ENCODE peak calls at places on chromosomes 11 and 22, in four cellular contexts. V is GM20000; F is CD4-positive, alpha-beta T cell; G is SK-N-SH. M is an unnamed sample.

GRCh38 chr11:93700830-93701229 is 39.3 kb downstream of the CEP295 start:
- DNase-seq in G (no peak), F (no peak), V (no peak), M (no peak)

GRCh38 chr11:74681686-74682651 is 49.3 kb downstream of the CHRDL2 start:
- DNase-seq in G (no peak), F (no peak), V (no peak), M (no peak)

GRCh38 chr22:42928969-42929837 is 72.1 kb upstream of the ARFGAP3 start:
- DNase-seq in G (no peak), V (peak; percentile 36), F (no peak), M (no peak)

GRCh38 chr11:77421041-77421723 is 52.7 kb downstream of the PAK1 start:
- DNase-seq in F (no peak), G (no peak), V (no peak), M (no peak)

GRCh38 chr11:74055938-74056337 is 47.1 kb upstream of the UCP3 start:
- DNase-seq in V (no peak), F (no peak), G (no peak), M (no peak)

GRCh38 chr11:60750911-60751310 is 5.8 kb upstream of the MS4A15 start:
- DNase-seq in V (no peak), F (no peak), G (no peak), M (no peak)

GRCh38 chr11:19614370-19614936 is 98.2 kb upstream of the NAV2 start:
- DNase-seq in G (no peak), V (peak; percentile 15), F (no peak), M (no peak)

GRCh38 chr11:72787262-72788104 is 6.4 kb downstream of the STARD10 start:
- DNase-seq in G (peak; percentile 46), V (peak; percentile 76), F (no peak), M (no peak)

DNA sequence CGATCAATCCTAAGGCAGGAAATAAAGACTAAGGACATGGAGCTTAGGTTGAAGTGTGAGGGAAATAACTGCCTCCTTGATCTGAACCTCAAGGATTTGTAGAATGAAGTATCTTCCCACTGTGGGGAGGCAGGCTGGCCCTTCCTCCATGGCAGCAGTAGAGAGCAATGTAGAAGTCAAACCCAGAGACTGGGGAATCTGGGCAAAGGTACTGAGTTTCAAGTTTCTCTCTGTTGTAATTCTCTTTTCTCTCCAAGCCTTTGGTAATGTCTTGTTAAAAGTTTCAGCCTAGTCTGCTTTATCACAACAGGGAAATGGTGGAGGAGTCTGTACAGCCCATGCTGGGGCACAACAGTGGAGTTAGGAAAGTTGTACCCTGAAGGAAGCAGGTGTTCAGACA is 49.5 kb downstream of the ADM start:
- DNase-seq in F (no peak), V (no peak), G (no peak), M (no peak)
- TF ChIP-seq CTCF in F (no peak), V (no peak), G (no peak), M (no peak)

GRCh38 chr11:35677904-35678303 is 15.3 kb downstream of the TRIM44 start:
- DNase-seq in G (no peak), F (no peak), V (no peak), M (no peak)

GRCh38 chr11:35680506-35680905 is 17.9 kb downstream of the TRIM44 start:
- DNase-seq in G (no peak), V (no peak), F (no peak), M (no peak)

GRCh38 chr11:35676611-35676965 is 14.0 kb downstream of the TRIM44 start:
- DNase-seq in F (no peak), G (no peak), V (no peak), M (no peak)

GRCh38 chr11:35678975-35679374 is 16.4 kb downstream of the TRIM44 start:
- DNase-seq in F (no peak), V (no peak), G (no peak), M (no peak)

GRCh38 chr11:35678471-35678870 is 15.9 kb downstream of the TRIM44 start:
- DNase-seq in F (no peak), G (no peak), V (no peak), M (no peak)
- TF ChIP-seq CTCF in F (no peak), G (no peak), V (no peak), M (no peak)

DNA sequence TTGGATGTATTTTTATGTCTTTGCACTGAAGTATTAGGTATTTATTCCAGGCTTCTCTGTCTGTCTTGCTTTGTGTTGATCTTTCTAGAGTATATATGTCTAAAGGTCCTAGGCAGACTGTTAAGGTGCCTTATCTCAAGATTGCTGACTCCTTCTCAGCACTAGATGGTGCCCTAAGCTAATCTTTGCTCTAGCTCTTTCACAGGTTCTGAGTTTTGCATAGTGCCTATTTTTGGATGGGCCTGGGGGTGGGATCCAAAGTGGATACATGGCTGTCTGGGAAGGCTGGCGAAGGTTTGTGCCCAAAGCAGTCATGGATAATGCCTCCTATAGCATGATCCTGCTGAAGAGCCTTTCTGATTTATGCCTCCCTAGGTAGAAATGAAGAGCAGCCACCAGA is 154.9 kb downstream of the TRPC6 start:
- DNase-seq in V (no peak), F (no peak), G (no peak), M (no peak)
- TF ChIP-seq CTCF in V (no peak), F (no peak), G (peak; percentile 62), M (no peak)

GRCh38 chr22:19645391-19645790 is 68.9 kb upstream of the SEPTIN5 start:
- DNase-seq in G (peak; percentile 8), V (no peak), F (no peak), M (no peak)
- TF ChIP-seq CTCF in G (no peak), V (no peak), F (no peak), M (no peak)

M was measured in natural killer cell.